ENCODE peak calls at places on chromosomes 11 and 22, in seven cellular contexts. One of them, this sample, is unnamed.

GRCh38 chr11:104365676-104366075 is 201.7 kb upstream of the PDGFD start:
- DNase-seq in ascending aorta: no peak
- DNase-seq in coronary artery: no peak
- DNase-seq in cardiac muscle cell: no peak
- DNase-seq in right atrium auricular region: no peak
- DNase-seq in GM20000: no peak
- DNase-seq in GM13977: no peak
- DNase-seq in this sample: no peak

GRCh38 chr11:1514349-1515061 is 27.9 kb upstream of the MOB2 start:
- DNase-seq in ascending aorta: no peak
- DNase-seq in coronary artery: no peak
- DNase-seq in cardiac muscle cell: no peak
- DNase-seq in right atrium auricular region: no peak
- DNase-seq in GM20000: no peak
- DNase-seq in GM13977: no peak
- DNase-seq in this sample: no peak

GRCh38 chr22:23233084-23233501 is 52.8 kb downstream of the BCR start:
- DNase-seq in ascending aorta: no peak
- DNase-seq in coronary artery: no peak
- DNase-seq in cardiac muscle cell: peak
- DNase-seq in right atrium auricular region: no peak
- DNase-seq in GM20000: no peak
- DNase-seq in GM13977: no peak
- DNase-seq in this sample: no peak

GRCh38 chr11:35036642-35037041 is 102.3 kb upstream of the CD44 start:
- DNase-seq in ascending aorta: no peak
- DNase-seq in coronary artery: no peak
- DNase-seq in cardiac muscle cell: no peak
- DNase-seq in right atrium auricular region: no peak
- DNase-seq in GM20000: no peak
- DNase-seq in GM13977: no peak
- DNase-seq in this sample: no peak

GRCh38 chr11:72743321-72744221 is 8.6 kb downstream of the ARAP1 start:
- DNase-seq in ascending aorta: no peak
- DNase-seq in coronary artery: no peak
- DNase-seq in cardiac muscle cell: no peak
- DNase-seq in right atrium auricular region: no peak
- DNase-seq in GM20000: no peak
- DNase-seq in GM13977: peak
- DNase-seq in this sample: no peak

GRCh38 chr11:74487875-74488274 is 5.6 kb downstream of the LIPT2 start:
- DNase-seq in ascending aorta: no peak
- DNase-seq in coronary artery: no peak
- DNase-seq in cardiac muscle cell: no peak
- DNase-seq in right atrium auricular region: no peak
- DNase-seq in GM20000: no peak
- DNase-seq in GM13977: no peak
- DNase-seq in this sample: peak

GRCh38 chr11:20631525-20632168 is 32.2 kb downstream of the SLC6A5 start:
- DNase-seq in ascending aorta: no peak
- DNase-seq in coronary artery: no peak
- DNase-seq in cardiac muscle cell: no peak
- DNase-seq in right atrium auricular region: no peak
- DNase-seq in GM20000: no peak
- DNase-seq in GM13977: no peak
- DNase-seq in this sample: no peak

GRCh38 chr11:13602844-13603243 is 65.6 kb upstream of the FAR1 start:
- DNase-seq in ascending aorta: no peak
- DNase-seq in coronary artery: no peak
- DNase-seq in cardiac muscle cell: no peak
- DNase-seq in right atrium auricular region: no peak
- DNase-seq in GM20000: no peak
- DNase-seq in GM13977: no peak
- DNase-seq in this sample: no peak

GRCh38 chr11:108666373-108666772 is 1.5 kb downstream of the DDX10 start:
- DNase-seq in ascending aorta: no peak
- DNase-seq in coronary artery: no peak
- DNase-seq in cardiac muscle cell: peak
- DNase-seq in right atrium auricular region: no peak
- DNase-seq in GM20000: no peak
- DNase-seq in GM13977: no peak
- DNase-seq in this sample: no peak

GRCh38 chr22:39055658-39056057 is 15.0 kb downstream of the APOBEC3F start:
- DNase-seq in ascending aorta: no peak
- DNase-seq in coronary artery: no peak
- DNase-seq in cardiac muscle cell: no peak
- DNase-seq in right atrium auricular region: no peak
- DNase-seq in GM20000: no peak
- DNase-seq in GM13977: no peak
- DNase-seq in this sample: no peak

GRCh38 chr11:844693-845644 is 2.3 kb downstream of the TSPAN4 start:
- DNase-seq in ascending aorta: peak
- DNase-seq in coronary artery: peak
- DNase-seq in cardiac muscle cell: peak
- DNase-seq in right atrium auricular region: peak
- DNase-seq in GM20000: peak
- DNase-seq in GM13977: peak
- DNase-seq in this sample: peak

GRCh38 chr11:11973361-11973800 is 35.0 kb downstream of the DKK3 start:
- DNase-seq in ascending aorta: peak
- DNase-seq in coronary artery: peak
- DNase-seq in cardiac muscle cell: peak
- DNase-seq in right atrium auricular region: peak
- DNase-seq in GM20000: no peak
- DNase-seq in GM13977: peak
- DNase-seq in this sample: peak

GRCh38 chr11:112795142-112795815 is 165.9 kb upstream of the NCAM1 start:
- DNase-seq in ascending aorta: no peak
- DNase-seq in coronary artery: peak
- DNase-seq in cardiac muscle cell: peak
- DNase-seq in right atrium auricular region: no peak
- DNase-seq in GM20000: peak
- DNase-seq in GM13977: peak
- DNase-seq in this sample: no peak

GRCh38 chr11:86278226-86278625 is 23.8 kb upstream of the HIKESHI start:
- DNase-seq in ascending aorta: no peak
- DNase-seq in coronary artery: no peak
- DNase-seq in cardiac muscle cell: no peak
- DNase-seq in right atrium auricular region: no peak
- DNase-seq in GM20000: no peak
- DNase-seq in GM13977: no peak
- DNase-seq in this sample: no peak

GRCh38 chr11:86277741-86278140 is 24.3 kb upstream of the HIKESHI start:
- DNase-seq in ascending aorta: no peak
- DNase-seq in coronary artery: no peak
- DNase-seq in cardiac muscle cell: no peak
- DNase-seq in right atrium auricular region: no peak
- DNase-seq in GM20000: no peak
- DNase-seq in GM13977: no peak
- DNase-seq in this sample: no peak

GRCh38 chr11:86275493-86276370 is 26.3 kb upstream of the HIKESHI start:
- DNase-seq in ascending aorta: no peak
- DNase-seq in coronary artery: no peak
- DNase-seq in cardiac muscle cell: no peak
- DNase-seq in right atrium auricular region: no peak
- DNase-seq in GM20000: no peak
- DNase-seq in GM13977: no peak
- DNase-seq in this sample: no peak

GRCh38 chr11:86274999-86275398 is 27.0 kb upstream of the HIKESHI start:
- DNase-seq in ascending aorta: no peak
- DNase-seq in coronary artery: no peak
- DNase-seq in cardiac muscle cell: no peak
- DNase-seq in right atrium auricular region: no peak
- DNase-seq in GM20000: no peak
- DNase-seq in GM13977: no peak
- DNase-seq in this sample: no peak

GRCh38 chr11:86274503-86274902 is 27.5 kb upstream of the HIKESHI start:
- DNase-seq in ascending aorta: no peak
- DNase-seq in coronary artery: no peak
- DNase-seq in cardiac muscle cell: no peak
- DNase-seq in right atrium auricular region: no peak
- DNase-seq in GM20000: no peak
- DNase-seq in GM13977: no peak
- DNase-seq in this sample: no peak
- TF ChIP-seq CTCF in ascending aorta: no peak
- TF ChIP-seq CTCF in coronary artery: no peak
- TF ChIP-seq CTCF in cardiac muscle cell: peak
- TF ChIP-seq CTCF in right atrium auricular region: no peak
- TF ChIP-seq CTCF in GM20000: no peak
- TF ChIP-seq CTCF in GM13977: no peak
- TF ChIP-seq CTCF in this sample: no peak

GRCh38 chr22:24833881-24834495 is 28.0 kb downstream of the SGSM1 start:
- DNase-seq in ascending aorta: no peak
- DNase-seq in coronary artery: no peak
- DNase-seq in cardiac muscle cell: no peak
- DNase-seq in right atrium auricular region: no peak
- DNase-seq in GM20000: no peak
- DNase-seq in GM13977: no peak
- DNase-seq in this sample: no peak

GRCh38 chr22:24836282-24836681 is 30.3 kb downstream of the SGSM1 start:
- DNase-seq in ascending aorta: no peak
- DNase-seq in coronary artery: no peak
- DNase-seq in cardiac muscle cell: peak
- DNase-seq in right atrium auricular region: no peak
- DNase-seq in GM20000: no peak
- DNase-seq in GM13977: no peak
- DNase-seq in this sample: no peak

GRCh38 chr22:24830205-24830979 is 24.4 kb downstream of the SGSM1 start:
- DNase-seq in ascending aorta: no peak
- DNase-seq in coronary artery: no peak
- DNase-seq in cardiac muscle cell: no peak
- DNase-seq in right atrium auricular region: no peak
- DNase-seq in GM20000: no peak
- DNase-seq in GM13977: no peak
- DNase-seq in this sample: no peak

GRCh38 chr22:24831678-24832077 is 25.7 kb downstream of the SGSM1 start:
- DNase-seq in ascending aorta: no peak
- DNase-seq in coronary artery: no peak
- DNase-seq in cardiac muscle cell: no peak
- DNase-seq in right atrium auricular region: no peak
- DNase-seq in GM20000: no peak
- DNase-seq in GM13977: no peak
- DNase-seq in this sample: no peak

DNA sequence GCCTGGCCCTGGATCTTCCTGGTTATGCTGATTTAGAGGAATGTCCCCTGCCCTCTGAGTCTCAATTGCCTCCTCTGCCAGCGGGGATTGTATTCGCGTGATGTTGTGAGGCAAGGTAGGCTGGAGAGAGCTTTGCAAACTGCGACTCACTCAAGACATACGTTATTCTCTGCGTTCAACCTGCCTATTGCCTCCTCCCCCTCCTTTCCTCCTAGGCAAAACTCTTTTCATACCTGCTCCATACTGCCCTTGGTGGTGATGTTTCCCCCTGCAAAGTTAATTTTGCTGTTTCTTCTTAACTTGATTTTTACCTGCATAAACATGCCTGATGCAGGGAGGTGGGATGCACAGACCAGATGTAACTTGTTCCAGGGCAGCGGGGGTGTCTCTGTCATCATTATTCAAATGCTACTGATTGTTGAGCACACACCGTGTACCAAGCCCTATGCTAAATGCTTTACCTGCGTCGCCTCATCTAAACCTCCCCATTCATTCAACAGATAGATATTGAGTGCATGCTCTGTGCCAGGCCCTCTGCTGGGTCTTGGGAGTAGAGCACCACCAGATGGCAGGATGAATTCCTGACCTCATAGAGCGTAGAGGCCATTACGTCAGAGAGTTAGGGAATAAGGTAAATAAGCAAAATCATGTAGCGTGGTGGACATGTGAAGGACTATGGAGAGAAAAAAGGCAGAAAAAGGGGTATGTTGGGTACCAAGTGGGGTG is 29.0 kb downstream of the SGSM1 start:
- DNase-seq in ascending aorta: no peak
- DNase-seq in coronary artery: no peak
- DNase-seq in cardiac muscle cell: peak
- DNase-seq in right atrium auricular region: no peak
- DNase-seq in GM20000: no peak
- DNase-seq in GM13977: no peak
- DNase-seq in this sample: no peak
- TF ChIP-seq CTCF in ascending aorta: no peak
- TF ChIP-seq CTCF in coronary artery: no peak
- TF ChIP-seq CTCF in cardiac muscle cell: peak
- TF ChIP-seq CTCF in right atrium auricular region: peak
- TF ChIP-seq CTCF in GM20000: no peak
- TF ChIP-seq CTCF in GM13977: no peak
- TF ChIP-seq CTCF in this sample: no peak

GRCh38 chr11:64644348-64645242 is 53.6 kb downstream of the SLC22A12 start:
- DNase-seq in ascending aorta: no peak
- DNase-seq in coronary artery: no peak
- DNase-seq in cardiac muscle cell: peak
- DNase-seq in right atrium auricular region: no peak
- DNase-seq in GM20000: peak
- DNase-seq in GM13977: no peak
- DNase-seq in this sample: no peak
- TF ChIP-seq CTCF in ascending aorta: no peak
- TF ChIP-seq CTCF in coronary artery: no peak
- TF ChIP-seq CTCF in cardiac muscle cell: peak
- TF ChIP-seq CTCF in right atrium auricular region: peak
- TF ChIP-seq CTCF in GM20000: no peak
- TF ChIP-seq CTCF in GM13977: peak
- TF ChIP-seq CTCF in this sample: no peak

GRCh38 chr11:106969660-106970059 is 48.6 kb downstream of the GUCY1A2 start:
- DNase-seq in ascending aorta: no peak
- DNase-seq in coronary artery: no peak
- DNase-seq in cardiac muscle cell: no peak
- DNase-seq in right atrium auricular region: no peak
- DNase-seq in GM20000: no peak
- DNase-seq in GM13977: no peak
- DNase-seq in this sample: no peak

GRCh38 chr11:106971864-106972263 is 46.4 kb downstream of the GUCY1A2 start:
- DNase-seq in ascending aorta: no peak
- DNase-seq in coronary artery: no peak
- DNase-seq in cardiac muscle cell: no peak
- DNase-seq in right atrium auricular region: no peak
- DNase-seq in GM20000: no peak
- DNase-seq in GM13977: no peak
- DNase-seq in this sample: no peak

GRCh38 chr11:106974831-106975230 is 43.4 kb downstream of the GUCY1A2 start:
- DNase-seq in ascending aorta: no peak
- DNase-seq in coronary artery: no peak
- DNase-seq in cardiac muscle cell: peak
- DNase-seq in right atrium auricular region: no peak
- DNase-seq in GM20000: no peak
- DNase-seq in GM13977: no peak
- DNase-seq in this sample: no peak
- TF ChIP-seq CTCF in ascending aorta: no peak
- TF ChIP-seq CTCF in coronary artery: no peak
- TF ChIP-seq CTCF in cardiac muscle cell: peak
- TF ChIP-seq CTCF in right atrium auricular region: no peak
- TF ChIP-seq CTCF in GM20000: no peak
- TF ChIP-seq CTCF in GM13977: no peak
- TF ChIP-seq CTCF in this sample: peak

DNA sequence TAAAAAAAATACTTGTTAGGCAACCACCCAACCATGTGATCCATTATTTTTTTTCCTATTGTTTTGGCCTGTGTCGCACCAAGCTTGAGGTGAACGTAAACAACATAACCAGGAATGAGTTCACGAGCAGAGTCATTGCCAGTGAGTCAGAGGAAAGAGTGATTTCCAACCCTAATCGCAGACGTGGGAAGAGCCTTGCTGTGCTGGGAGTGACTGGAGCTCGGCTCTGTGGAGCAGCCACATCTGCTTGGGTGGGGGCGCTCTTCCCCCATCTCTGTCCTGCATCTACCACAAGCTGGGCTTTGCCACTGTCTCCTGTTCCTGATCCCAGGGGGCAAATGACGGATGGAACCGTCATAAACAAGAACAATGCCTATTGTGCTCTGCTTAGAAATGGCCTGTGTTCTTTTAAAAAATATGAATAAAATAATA is 210.0 kb downstream of the KIRREL3 start:
- DNase-seq in ascending aorta: no peak
- DNase-seq in coronary artery: no peak
- DNase-seq in cardiac muscle cell: peak
- DNase-seq in right atrium auricular region: no peak
- DNase-seq in GM20000: no peak
- DNase-seq in GM13977: no peak
- DNase-seq in this sample: no peak
- TF ChIP-seq CTCF in ascending aorta: no peak
- TF ChIP-seq CTCF in coronary artery: no peak
- TF ChIP-seq CTCF in cardiac muscle cell: peak
- TF ChIP-seq CTCF in right atrium auricular region: no peak
- TF ChIP-seq CTCF in GM20000: no peak
- TF ChIP-seq CTCF in GM13977: no peak
- TF ChIP-seq CTCF in this sample: no peak

This sample was measured in osteocyte.